ENCODE peak calls at places on chromosomes 7 and 10, in six cellular contexts. T is mammary epithelial cell; J is fibroblast of the aortic adventitia; P is NCI-H345; W is effector memory CD8-positive, alpha-beta T cell; X is AG20443. U is an unnamed sample.

GRCh38 chr10:29482591-29483421 is 152.0 kb downstream of the SVIL start:
- DNase-seq in T (no peak), P (no peak), J (peak), W (no peak), X (peak), U (peak)

GRCh38 chr7:149753370-149754233 is 19.8 kb downstream of the ZNF467 start:
- DNase-seq in W (no peak), J (peak), P (peak), X (peak), T (peak), U (peak)

GRCh38 chr7:148772297-148773089 is 73.8 kb downstream of the CUL1 start:
- DNase-seq in J (peak), W (no peak), T (peak), P (no peak), X (peak), U (peak)

GRCh38 chr10:79422178-79422892 is 23.1 kb downstream of the ZCCHC24 start:
- DNase-seq in W (no peak), J (peak), X (peak), P (no peak), T (no peak), U (peak)

GRCh38 chr10:89236221-89236620 is 15.4 kb downstream of the LIPA start:
- DNase-seq in W (no peak), P (no peak), J (peak), X (peak), T (no peak), U (no peak)

GRCh38 chr7:48087349-48087748 is 1.7 kb upstream of the UPP1 start:
- DNase-seq in W (no peak), X (no peak), T (peak), J (peak), P (no peak), U (peak)

GRCh38 chr10:14414901-14415300 is 84.2 kb upstream of the FRMD4A start:
- DNase-seq in W (no peak), J (peak), T (peak), P (no peak), X (peak), U (peak)

GRCh38 chr7:130918129-130919052 is 184.4 kb upstream of the KLF14 start:
- DNase-seq in W (no peak), X (no peak), P (no peak), J (no peak), T (no peak), U (no peak)